ENCODE peak calls at places on chromosomes 1 and 21, in four cellular contexts. B is K562, S is mesenchymal stem cell, K is neural progenitor cell. F is an unnamed sample.

GRCh38 chr21:45857761-45858160 is 123.8 kb upstream of the COL6A1 start:
- DNase-seq in S (no peak), B (no peak), K (no peak), F (no peak)

GRCh38 chr1:200992382-200993101 is 31.0 kb downstream of the KIF21B start:
- DNase-seq in K (no peak), B (no peak), S (no peak), F (no peak)

GRCh38 chr1:201795066-201795465 is 33.9 kb upstream of the IPO9 start:
- DNase-seq in K (peak; percentile 12), B (no peak), S (peak; percentile 53), F (peak; percentile 45)

GRCh38 chr1:108692724-108693655 is 880 bp downstream of the PRPF38B start:
- DNase-seq in S (peak; percentile 86), K (peak; percentile 36), B (peak; percentile 73), F (peak; percentile 89)

GRCh38 chr1:81833722-81834121 is 33.0 kb downstream of the ADGRL2 start:
- DNase-seq in S (no peak), K (no peak), B (no peak), F (no peak)

GRCh38 chr1:93653656-93654055 is 28.0 kb downstream of the BCAR3 start:
- DNase-seq in S (no peak), B (no peak), K (no peak), F (no peak)

GRCh38 chr1:114093624-114094302 is 59.9 kb downstream of the SYT6 start:
- DNase-seq in S (peak; percentile 9), B (no peak), K (peak; percentile 49), F (peak; percentile 61)

GRCh38 chr1:247332215-247332900 is 691 bp upstream of the ZNF496 start:
- DNase-seq in K (peak; percentile 76), B (peak; percentile 84), S (peak; percentile 49), F (peak; percentile 71)

DNA sequence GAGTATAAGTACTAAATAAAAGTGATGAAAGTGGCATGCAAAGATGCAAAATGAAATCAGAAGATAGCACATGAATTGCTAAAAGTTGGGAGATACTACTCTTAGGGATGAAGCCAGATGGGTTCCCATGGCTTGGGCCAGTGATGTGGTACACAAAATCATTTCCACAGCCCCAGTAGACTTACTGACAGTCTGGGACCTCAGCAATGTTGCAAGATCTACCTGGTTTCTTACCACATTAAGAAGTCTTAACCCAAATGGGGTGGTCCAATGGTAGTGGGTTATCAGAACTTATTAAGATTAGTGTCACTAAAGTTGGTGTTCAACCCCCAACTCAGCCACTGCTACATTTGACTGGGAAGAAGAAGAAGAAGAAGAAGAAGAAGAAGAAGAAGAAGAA is 227.7 kb upstream of the IRF2BP2 start:
- DNase-seq in K (no peak), B (no peak), S (no peak), F (no peak)
- H3K4me1 ChIP-seq in K (no peaks in the 10 kb centered on the region), B (peaks cover 4% of the 10 kb centered on the region), S (peaks cover 5% of the 10 kb centered on the region), F (no peaks in the 10 kb centered on the region)

GRCh38 chr1:218400624-218401023 is 55.5 kb downstream of the TGFB2 start:
- DNase-seq in K (no peak), S (no peak), B (no peak), F (no peak)

GRCh38 chr1:218395916-218396315 is 50.8 kb downstream of the TGFB2 start:
- DNase-seq in B (no peak), S (no peak), K (no peak), F (no peak)

GRCh38 chr1:218394416-218394815 is 49.3 kb downstream of the TGFB2 start:
- DNase-seq in K (no peak), B (no peak), S (no peak), F (no peak)

GRCh38 chr1:218394989-218395388 is 49.9 kb downstream of the TGFB2 start:
- DNase-seq in K (no peak), S (no peak), B (no peak), F (no peak)

DNA sequence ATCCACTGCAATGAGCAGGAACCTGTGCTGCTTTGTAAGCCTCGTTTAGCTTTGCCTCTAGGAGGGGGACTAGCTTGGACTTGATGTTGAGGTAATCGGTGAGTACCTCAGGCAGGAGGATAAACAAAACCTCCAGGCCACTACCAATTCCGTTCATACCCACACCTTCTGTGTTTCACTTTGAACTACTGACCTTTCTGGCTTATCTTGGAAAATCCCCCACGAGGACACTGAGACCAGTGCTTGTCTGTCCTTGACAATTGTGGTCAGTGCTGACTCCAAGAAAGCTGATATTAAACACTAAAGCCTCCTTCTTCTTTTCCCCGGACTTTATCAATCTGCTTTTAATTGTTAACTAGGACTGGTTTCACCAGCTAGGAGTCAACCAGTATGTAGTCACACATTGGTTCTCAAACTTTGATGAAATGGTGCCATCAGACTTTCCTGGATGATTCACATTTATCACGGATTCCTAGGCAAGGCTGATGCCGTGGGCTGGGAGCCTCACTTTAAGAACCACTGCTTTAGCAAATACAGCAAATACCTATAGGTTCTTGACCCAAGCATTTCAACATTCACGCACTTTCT is 52.7 kb downstream of the TGFB2 start:
- DNase-seq in S (no peak), B (no peak), K (no peak), F (peak; percentile 8)
- H3K27ac ChIP-seq in S (peak overlapping the region; percentile 66), B (no peak overlapping the region), K (no peak overlapping the region), F (no peak overlapping the region)

GRCh38 chr1:26971590-26971989 is 11.3 kb upstream of the KDF1 start:
- DNase-seq in S (no peak), B (no peak), K (no peak), F (no peak)

GRCh38 chr1:26976621-26977510 is 16.6 kb upstream of the KDF1 start:
- DNase-seq in S (no peak), B (no peak), K (no peak), F (no peak)

GRCh38 chr1:26970810-26971209 is 10.5 kb upstream of the KDF1 start:
- DNase-seq in B (no peak), K (no peak), S (no peak), F (no peak)

GRCh38 chr1:26972821-26973220 is 12.6 kb upstream of the KDF1 start:
- DNase-seq in B (no peak), K (no peak), S (no peak), F (no peak)

DNA sequence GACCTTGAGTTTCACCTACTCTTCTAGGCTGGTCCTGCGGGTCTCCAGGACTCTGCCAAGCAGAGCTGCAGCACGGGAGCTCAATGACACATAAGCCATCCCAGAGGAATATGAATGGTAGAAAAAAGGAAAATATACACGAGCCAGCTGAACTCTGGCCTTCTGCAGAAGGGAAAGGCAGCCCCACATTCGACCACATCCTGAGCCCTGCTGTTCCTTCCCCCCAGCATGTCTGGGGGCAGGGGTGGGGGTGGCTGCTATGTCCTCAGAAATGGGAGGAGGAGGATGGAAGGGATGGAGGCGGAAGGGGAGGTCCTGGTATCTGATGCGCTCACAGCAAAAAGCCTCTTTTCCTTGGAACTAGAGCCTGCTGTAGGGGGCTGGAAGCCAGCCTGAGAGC is 12.1 kb upstream of the KDF1 start:
- DNase-seq in B (no peak), S (no peak), K (no peak), F (no peak)
- H3K9ac ChIP-seq in B (no peak overlapping the region), S (no peak overlapping the region), K (no peak overlapping the region), F (no peak overlapping the region)

GRCh38 chr1:109792056-109792831 is 28.5 kb upstream of the EPS8L3 start:
- DNase-seq in S (peak; percentile 96), B (peak; percentile 80), K (peak; percentile 80), F (peak; percentile 96)
- H3K4me1 ChIP-seq in S (peaks cover 57% of the 10 kb centered on the region), B (peaks cover 66% of the 10 kb centered on the region), K (peaks cover 19% of the 10 kb centered on the region), F (peaks cover 20% of the 10 kb centered on the region)

GRCh38 chr1:45644661-45645060 is 20.8 kb upstream of the CCDC17 start:
- DNase-seq in K (no peak), S (no peak), B (no peak), F (no peak)

GRCh38 chr1:45643978-45644377 is 20.1 kb upstream of the CCDC17 start:
- DNase-seq in S (no peak), B (no peak), K (no peak), F (no peak)

GRCh38 chr1:45643341-45643740 is 19.5 kb upstream of the CCDC17 start:
- DNase-seq in B (no peak), K (no peak), S (no peak), F (no peak)

GRCh38 chr1:45647248-45648021 is 23.6 kb upstream of the CCDC17 start:
- DNase-seq in K (no peak), B (no peak), S (no peak), F (no peak)
- H3K27ac ChIP-seq in K (no peak overlapping the region), B (no peak overlapping the region), S (no peak overlapping the region), F (no peak overlapping the region)

GRCh38 chr1:10688409-10688786 is 108.0 kb downstream of the CASZ1 start:
- DNase-seq in K (no peak), B (no peak), S (no peak), F (no peak)
- H3K9ac ChIP-seq in K (no peak overlapping the region), B (no peak overlapping the region), S (no peak overlapping the region), F (no peak overlapping the region)

F was measured in mesendoderm.